ENCODE peak calls at places on chromosomes 7 and 10, in five cellular contexts. One of them, this sample, is unnamed.

GRCh38 chr10:33878238-33878637 is 543.8 kb upstream of the NRP1 start:
- DNase-seq in astrocyte: no peak
- DNase-seq in GM23248: no peak
- DNase-seq in neuronal stem cell: no peak
- DNase-seq in IMR-90: no peak
- DNase-seq in this sample: no peak

GRCh38 chr10:29948971-29949370 is 110.4 kb downstream of the JCAD start:
- DNase-seq in GM23248: peak
- DNase-seq in neuronal stem cell: no peak
- DNase-seq in IMR-90: no peak
- DNase-seq in astrocyte: no peak
- DNase-seq in this sample: no peak

GRCh38 chr10:72847681-72848080 is 45.9 kb upstream of the OIT3 start:
- DNase-seq in GM23248: peak
- DNase-seq in astrocyte: no peak
- DNase-seq in neuronal stem cell: no peak
- DNase-seq in IMR-90: peak
- DNase-seq in this sample: peak

GRCh38 chr10:11018426-11018818 is 750 bp downstream of the CELF2 start:
- DNase-seq in neuronal stem cell: no peak
- DNase-seq in IMR-90: no peak
- DNase-seq in astrocyte: no peak
- DNase-seq in GM23248: peak
- DNase-seq in this sample: no peak

GRCh38 chr10:129097776-129098175 is 369.3 kb upstream of the MGMT start:
- DNase-seq in astrocyte: no peak
- DNase-seq in IMR-90: no peak
- DNase-seq in GM23248: peak
- DNase-seq in neuronal stem cell: no peak
- DNase-seq in this sample: no peak

GRCh38 chr10:4243651-4244050 is 458.6 kb upstream of the KLF6 start:
- DNase-seq in astrocyte: peak
- DNase-seq in neuronal stem cell: no peak
- DNase-seq in GM23248: peak
- DNase-seq in IMR-90: peak
- DNase-seq in this sample: no peak

GRCh38 chr10:26197248-26197647 is 19.3 kb upstream of the GAD2 start:
- DNase-seq in neuronal stem cell: no peak
- DNase-seq in IMR-90: no peak
- DNase-seq in astrocyte: no peak
- DNase-seq in GM23248: no peak
- DNase-seq in this sample: no peak

GRCh38 chr7:27917119-27917518 is 177.2 kb downstream of the TAX1BP1 start:
- DNase-seq in neuronal stem cell: no peak
- DNase-seq in astrocyte: no peak
- DNase-seq in IMR-90: no peak
- DNase-seq in GM23248: no peak
- DNase-seq in this sample: no peak

GRCh38 chr10:132748545-132749427 is 37.2 kb downstream of the NKX6-2 start:
- DNase-seq in neuronal stem cell: no peak
- DNase-seq in IMR-90: no peak
- DNase-seq in astrocyte: no peak
- DNase-seq in GM23248: no peak
- DNase-seq in this sample: no peak

GRCh38 chr7:76191783-76192240 is 9.9 kb upstream of the SRRM3 start:
- DNase-seq in neuronal stem cell: no peak
- DNase-seq in astrocyte: peak
- DNase-seq in GM23248: peak
- DNase-seq in IMR-90: peak
- DNase-seq in this sample: peak
- H2AFZ ChIP-seq in neuronal stem cell: peak
- H2AFZ ChIP-seq in astrocyte: no peak
- H2AFZ ChIP-seq in GM23248: no peak
- H2AFZ ChIP-seq in IMR-90: peak
- H2AFZ ChIP-seq in this sample: no peak

DNA sequence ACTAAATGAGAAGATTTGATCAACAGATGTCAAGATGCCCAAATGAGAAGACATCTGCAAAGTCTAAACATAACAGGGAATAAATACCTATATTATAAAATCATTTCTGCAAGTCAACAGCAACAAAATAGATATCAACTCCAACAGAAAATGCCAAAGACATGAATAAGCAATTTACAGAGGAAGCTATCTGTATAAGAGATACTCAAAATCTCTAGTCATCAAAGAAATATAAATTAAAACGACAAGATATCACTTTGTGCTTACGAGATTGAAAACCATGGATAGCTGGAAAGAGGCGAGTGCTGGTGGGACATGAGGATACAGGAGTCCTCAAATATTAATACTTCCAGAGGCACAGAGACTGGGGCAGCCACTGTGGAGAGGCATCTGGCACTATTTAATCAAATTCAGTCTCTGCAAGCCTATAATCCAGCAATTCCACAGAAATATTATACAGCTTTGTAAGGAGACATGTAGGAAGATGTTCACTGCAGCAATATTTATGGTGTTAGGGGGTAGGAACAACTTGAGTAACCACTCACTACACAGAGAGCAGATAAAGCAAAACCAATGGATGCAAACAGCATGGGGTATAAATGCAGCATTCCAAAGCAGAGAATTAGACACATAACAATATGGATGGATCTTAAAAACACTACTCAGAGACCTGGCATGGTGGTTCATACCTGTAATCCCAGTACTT is 4.8 kb downstream of the DNMBP start:
- DNase-seq in GM23248: peak
- DNase-seq in neuronal stem cell: no peak
- DNase-seq in IMR-90: no peak
- DNase-seq in astrocyte: no peak
- DNase-seq in this sample: no peak
- H3K4me3 ChIP-seq in GM23248: peak
- H3K4me3 ChIP-seq in neuronal stem cell: no peak
- H3K4me3 ChIP-seq in IMR-90: no peak
- H3K4me3 ChIP-seq in astrocyte: peak
- H3K4me3 ChIP-seq in this sample: peak

DNA sequence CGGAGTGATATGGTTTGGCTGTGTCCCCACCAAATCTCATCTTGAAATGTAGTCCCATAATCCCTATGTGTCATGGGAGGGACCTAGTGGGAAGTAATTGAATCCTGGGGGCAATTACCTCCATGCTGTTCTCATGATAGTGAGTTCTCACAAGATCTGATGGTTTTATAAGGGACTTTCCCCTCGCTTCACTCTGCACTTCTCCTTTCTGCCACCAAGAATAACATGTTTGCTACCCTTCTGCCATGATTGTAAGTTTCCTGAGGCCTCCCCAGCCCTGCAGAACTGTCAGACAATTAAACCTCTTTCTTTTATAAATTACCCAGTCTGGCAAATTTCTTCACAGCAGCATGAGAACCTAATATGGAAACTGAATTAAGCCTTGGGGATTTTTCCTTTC is 19.1 kb downstream of the FAM3C start:
- DNase-seq in IMR-90: no peak
- DNase-seq in neuronal stem cell: no peak
- DNase-seq in GM23248: no peak
- DNase-seq in astrocyte: no peak
- DNase-seq in this sample: no peak
- H2AFZ ChIP-seq in IMR-90: no peak
- H2AFZ ChIP-seq in neuronal stem cell: no peak
- H2AFZ ChIP-seq in GM23248: no peak
- H2AFZ ChIP-seq in astrocyte: no peak
- H2AFZ ChIP-seq in this sample: no peak

DNA sequence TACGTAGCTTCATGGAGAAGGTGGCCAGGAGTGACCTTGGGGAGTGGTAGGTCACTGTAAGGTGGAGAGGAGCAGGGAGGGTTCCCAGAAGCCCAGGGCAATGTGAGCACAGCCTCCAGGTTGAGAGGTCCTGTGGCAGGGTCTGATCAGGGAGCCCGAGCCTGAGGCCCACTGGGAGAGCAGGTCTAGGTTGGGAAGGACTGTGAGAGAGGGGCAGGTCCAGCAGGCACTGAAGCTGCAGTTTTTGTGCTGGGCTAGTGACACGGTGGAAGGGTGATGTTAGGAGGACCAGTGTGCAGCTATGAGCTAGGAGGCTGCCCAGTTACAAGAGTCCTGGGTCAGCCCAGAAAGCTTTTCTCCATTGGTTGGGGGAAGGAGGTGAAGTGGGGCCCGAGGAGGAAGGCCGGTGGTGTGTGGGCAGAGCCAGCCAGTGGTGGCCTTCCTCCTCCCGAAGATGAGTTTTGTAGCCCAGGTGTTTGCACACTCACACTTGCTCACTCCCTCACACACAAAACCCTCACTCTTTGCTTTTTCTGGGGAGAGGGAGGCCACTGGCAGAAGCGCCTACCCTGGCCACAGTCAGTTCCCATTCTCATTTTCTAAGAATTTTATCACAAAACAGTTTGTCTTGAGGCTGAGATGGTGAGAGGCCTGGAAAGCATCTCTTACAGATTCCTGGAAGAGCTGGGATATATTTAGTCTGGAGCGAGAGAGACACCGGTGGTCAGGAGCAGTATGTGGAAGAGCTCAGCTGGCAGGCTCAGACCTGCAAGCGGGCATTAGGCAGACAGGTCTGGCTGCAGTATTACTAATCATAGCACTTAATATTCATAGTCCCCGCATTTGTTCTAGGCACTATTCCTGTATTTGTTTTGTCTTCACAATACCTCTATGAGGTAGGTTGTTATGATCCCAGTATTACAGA is 57.1 kb downstream of the ZNF467 start:
- DNase-seq in GM23248: peak
- DNase-seq in IMR-90: peak
- DNase-seq in astrocyte: peak
- DNase-seq in neuronal stem cell: no peak
- DNase-seq in this sample: peak
- H3K4me3 ChIP-seq in GM23248: no peak
- H3K4me3 ChIP-seq in IMR-90: no peak
- H3K4me3 ChIP-seq in astrocyte: peak
- H3K4me3 ChIP-seq in neuronal stem cell: no peak
- H3K4me3 ChIP-seq in this sample: peak

GRCh38 chr10:77939561-77940001 is 13.0 kb upstream of the DLG5 start:
- DNase-seq in astrocyte: peak
- DNase-seq in IMR-90: peak
- DNase-seq in GM23248: peak
- DNase-seq in neuronal stem cell: no peak
- DNase-seq in this sample: no peak
- H2AFZ ChIP-seq in astrocyte: no peak
- H2AFZ ChIP-seq in IMR-90: peak
- H2AFZ ChIP-seq in GM23248: no peak
- H2AFZ ChIP-seq in neuronal stem cell: peak
- H2AFZ ChIP-seq in this sample: peak